ENCODE peak calls at places on chromosomes 4 and X, in nine cellular contexts. C is ovary; P is head of caudate nucleus; V is WTC11; L is stimulated activated CD8-positive, alpha-beta memory T cell treated with anti-CD3 and anti-CD28 coated beads, Interleukin-2, amount 100 ng/mL, for 1 hour; O is stimulated activated CD4-positive, alpha-beta T cell treated with anti-CD3 and anti-CD28 coated beads, Interleukin-2, amount 100 ng/mL, for 48 hours; J is hippocampal formation; X is hepatocyte; Z is H7. F is an unnamed sample.

GRCh38 chr4:80073362-80074008 is 456 bp upstream of the ANTXR2 start:
- DNase-seq in J (no peak), O (no peak), L (no peak), V (no peak), X (no peak), C (no peak), Z (no peak), P (no peak), F (no peak)

GRCh38 chr4:186132577-186133277 is 28.2 kb downstream of the FAM149A start:
- DNase-seq in L (no peak), O (no peak), J (no peak), P (no peak), V (peak; percentile 59), C (no peak), Z (peak; percentile 60), X (peak; percentile 63), F (no peak)

GRCh38 chr4:11424000-11424399 is 4.7 kb downstream of the HS3ST1 start:
- DNase-seq in O (no peak), J (no peak), L (no peak), V (peak; percentile 13), C (peak; percentile 83), Z (peak; percentile 72), P (no peak), X (peak; percentile 67), F (no peak)

GRCh38 chr4:66555301-66555700 is 885.0 kb upstream of the EPHA5 start:
- DNase-seq in V (no peak), C (no peak), Z (no peak), X (no peak), O (no peak), J (no peak), L (no peak), P (no peak), F (no peak)

GRCh38 chr4:77833158-77833724 is 14.1 kb upstream of the CNOT6L start:
- DNase-seq in V (no peak), X (no peak), O (no peak), Z (no peak), J (no peak), P (no peak), L (no peak), C (no peak), F (no peak)

GRCh38 chr4:103996059-103996458 is 276.3 kb upstream of the TACR3 start:
- DNase-seq in J (peak; percentile 74), P (no peak), O (no peak), X (peak; percentile 18), L (no peak), Z (peak; percentile 7), V (no peak), C (no peak), F (no peak)

GRCh38 chrX:108426262-108426661 is 12.0 kb downstream of the COL4A6 start:
- DNase-seq in J (no peak), P (no peak), X (no peak), O (no peak), C (no peak), Z (peak; percentile 8), L (no peak), V (no peak), F (no peak)

GRCh38 chr4:2891294-2891693 is 47.6 kb downstream of the ADD1 start:
- DNase-seq in L (no peak), O (no peak), V (no peak), P (no peak), Z (no peak), C (no peak), X (peak; percentile 40), J (no peak), F (no peak)

GRCh38 chrX:48071064-48071985 is at the start of gene ZNF630:
- DNase-seq in Z (peak; percentile 87), L (peak; percentile 8), J (peak; percentile 16), P (peak; percentile 65), C (peak; percentile 79), O (peak; percentile 18), X (peak; percentile 82), V (peak; percentile 76), F (peak; percentile 30)

GRCh38 chr4:155529197-155529596 is 137.5 kb upstream of the GUCY1A1 start:
- DNase-seq in V (peak; percentile 29), O (no peak), Z (peak; percentile 26), L (no peak), J (no peak), X (no peak), P (no peak), C (no peak), F (no peak)